ENCODE peak calls at places on chromosomes 2 and 18, in six cellular contexts. K is OCI-LY7, I is A549, D is neural progenitor cell, P is astrocyte, Y is fibroblast of lung. M is an unnamed sample. For H3K4me1, the result is how much of the 10 kb centered on the place peaks cover.

GRCh38 chr2:217014298-217015116 is 154.6 kb upstream of the TNP1 start:
- DNase-seq in Y (no peak), I (no peak), K (no peak), D (no peak), P (no peak), M (no peak)

GRCh38 chr2:241308267-241308666 is 7.2 kb downstream of the HDLBP start:
- DNase-seq in I (no peak), Y (no peak), D (no peak), K (no peak), P (peak), M (no peak)

GRCh38 chr2:110770696-110771425 is 38.5 kb downstream of the ACOXL start:
- DNase-seq in K (no peak), P (peak), D (peak), Y (peak), I (peak), M (no peak)

GRCh38 chr18:42348722-42349121 is 393.7 kb downstream of the PIK3C3 start:
- DNase-seq in P (no peak), I (no peak), Y (no peak), K (no peak), D (no peak), M (no peak)

GRCh38 chr2:168964251-168964807 is 63.2 kb downstream of the G6PC2 start:
- DNase-seq in I (no peak), K (no peak), D (no peak), Y (no peak), P (peak), M (no peak)

GRCh38 chr2:29233428-29233827 is 118.2 kb downstream of the CLIP4 start:
- DNase-seq in P (no peak), D (peak), Y (no peak), I (no peak), K (no peak), M (no peak)

GRCh38 chr18:55786651-55787272 is 198.8 kb upstream of the TCF4 start:
- DNase-seq in Y (no peak), P (peak), I (no peak), K (no peak), D (no peak), M (no peak)

GRCh38 chr18:74836296-74837139 is 238.8 kb downstream of the ZNF407 start:
- DNase-seq in P (peak), D (peak), Y (peak), I (peak), K (no peak), M (no peak)

GRCh38 chr2:69200107-69200520 is 186.9 kb downstream of the GFPT1 start:
- DNase-seq in I (no peak), D (no peak), P (no peak), Y (peak), K (no peak), M (no peak)

GRCh38 chr2:200735061-200735460 is 76.6 kb upstream of the BZW1 start:
- DNase-seq in D (no peak), Y (no peak), P (no peak), I (no peak), K (no peak), M (no peak)

GRCh38 chr18:33924576-33924975 is 300.1 kb downstream of the NOL4 start:
- DNase-seq in P (no peak), I (no peak), Y (no peak), D (no peak), K (no peak), M (no peak)

GRCh38 chr2:3886036-3886435 is 182.7 kb downstream of the DCDC2C start:
- DNase-seq in Y (no peak), K (no peak), I (no peak), P (no peak), D (no peak), M (no peak)

GRCh38 chr18:39661856-39662366 is 2096.3 kb upstream of the CELF4 start:
- DNase-seq in Y (no peak), D (no peak), I (no peak), P (no peak), K (no peak), M (no peak)

GRCh38 chr18:10518595-10519273 is 7.1 kb upstream of the NAPG start:
- DNase-seq in K (no peak), D (peak), I (no peak), P (no peak), Y (peak), M (no peak)

GRCh38 chr2:86632672-86633071 is 9.0 kb upstream of the RNF103 start:
- DNase-seq in P (no peak), K (no peak), Y (no peak), D (no peak), I (peak), M (no peak)

GRCh38 chr2:11459816-11460215 is 6.1 kb downstream of the E2F6 start:
- DNase-seq in K (no peak), D (no peak), Y (no peak), I (no peak), P (no peak), M (no peak)

GRCh38 chr2:65661980-65662653 is 229.7 kb upstream of the SPRED2 start:
- DNase-seq in D (peak), P (no peak), I (no peak), K (no peak), Y (peak), M (no peak)

GRCh38 chr2:12651661-12652060 is 65.1 kb upstream of the TRIB2 start:
- DNase-seq in P (no peak), K (no peak), Y (no peak), I (no peak), D (no peak), M (no peak)

GRCh38 chr2:109110185-109110584 is 18.8 kb upstream of the SH3RF3 start:
- DNase-seq in P (no peak), D (no peak), K (no peak), I (no peak), Y (no peak), M (no peak)

GRCh38 chr2:46493241-46493970 is 14.0 kb downstream of the TMEM247 start:
- DNase-seq in D (no peak), I (peak), P (peak), K (no peak), Y (peak), M (no peak)

GRCh38 chr2:46495347-46496030 is 16.1 kb downstream of the TMEM247 start:
- DNase-seq in I (no peak), P (peak), D (no peak), K (no peak), Y (peak), M (no peak)

GRCh38 chr2:46492301-46492700 is 12.9 kb downstream of the TMEM247 start:
- DNase-seq in K (no peak), P (no peak), Y (no peak), D (no peak), I (no peak), M (no peak)

GRCh38 chr2:46494596-46494995 is 15.2 kb downstream of the TMEM247 start:
- DNase-seq in D (no peak), K (no peak), P (no peak), I (no peak), Y (no peak), M (no peak)

DNA sequence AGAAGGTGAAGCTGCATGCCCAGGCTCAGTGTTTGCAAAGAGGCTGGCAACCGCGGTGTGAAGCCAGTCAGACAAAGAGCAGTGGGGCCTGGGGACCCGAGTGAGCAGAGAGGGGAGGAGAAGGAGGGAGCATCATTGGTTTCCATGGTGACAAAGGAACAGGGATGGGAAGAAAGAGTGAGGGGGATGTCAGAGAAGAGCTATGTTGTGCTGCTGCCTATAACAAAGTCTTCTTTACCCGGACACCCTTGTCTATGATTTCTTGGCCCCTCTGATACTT is 14.5 kb downstream of the TMEM247 start:
- DNase-seq in K (no peak), D (peak), I (no peak), Y (no peak), P (no peak), M (no peak)
- H3K4me2 ChIP-seq in K (no peak), D (peak), I (peak), Y (no peak), P (peak), M (peak)

DNA sequence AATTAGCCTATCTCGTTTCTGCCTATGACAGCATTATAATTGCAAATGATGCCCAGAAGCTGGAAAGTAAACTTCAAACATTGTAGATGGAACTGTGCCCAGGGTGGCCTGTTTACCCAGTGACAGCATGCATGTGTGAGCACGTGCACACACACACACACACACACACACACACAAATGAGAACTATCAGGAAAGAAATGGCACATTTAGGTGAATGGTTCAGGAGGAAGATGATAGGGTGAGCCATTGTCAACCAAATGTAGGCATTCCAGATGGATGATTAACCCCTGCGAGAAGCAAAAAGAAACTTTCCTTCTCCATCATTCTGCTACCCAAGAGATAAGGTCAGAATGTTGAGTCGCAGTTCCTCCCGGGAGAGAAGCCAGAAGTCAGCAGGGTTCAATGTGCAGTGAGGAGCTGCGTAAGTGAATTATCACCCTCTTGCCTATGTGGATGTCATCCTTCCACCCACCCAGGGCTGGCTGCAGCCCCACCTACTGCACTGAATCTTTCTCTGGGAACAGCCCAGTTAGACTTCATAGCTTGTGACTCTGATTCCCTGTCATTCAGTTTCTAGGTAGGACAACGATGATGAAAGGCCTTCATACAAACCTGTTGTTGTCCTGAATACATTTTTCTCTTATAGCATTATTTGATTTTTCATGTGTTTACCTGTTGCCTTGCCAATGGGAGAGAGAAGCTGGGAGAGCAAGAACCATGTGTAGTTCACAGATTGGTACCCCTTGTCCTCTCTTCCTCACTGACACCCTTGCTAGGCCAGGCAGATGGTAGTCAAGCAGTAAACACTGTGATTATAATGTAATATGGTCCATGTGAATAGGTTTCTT is 3.5 kb upstream of the APOB start:
- DNase-seq in I (no peak), Y (peak), D (no peak), P (no peak), K (no peak), M (no peak)
- H3K4me1 ChIP-seq in I (under half), Y (under half), D (under half), P (under half), K (under half), M (under half)

DNA sequence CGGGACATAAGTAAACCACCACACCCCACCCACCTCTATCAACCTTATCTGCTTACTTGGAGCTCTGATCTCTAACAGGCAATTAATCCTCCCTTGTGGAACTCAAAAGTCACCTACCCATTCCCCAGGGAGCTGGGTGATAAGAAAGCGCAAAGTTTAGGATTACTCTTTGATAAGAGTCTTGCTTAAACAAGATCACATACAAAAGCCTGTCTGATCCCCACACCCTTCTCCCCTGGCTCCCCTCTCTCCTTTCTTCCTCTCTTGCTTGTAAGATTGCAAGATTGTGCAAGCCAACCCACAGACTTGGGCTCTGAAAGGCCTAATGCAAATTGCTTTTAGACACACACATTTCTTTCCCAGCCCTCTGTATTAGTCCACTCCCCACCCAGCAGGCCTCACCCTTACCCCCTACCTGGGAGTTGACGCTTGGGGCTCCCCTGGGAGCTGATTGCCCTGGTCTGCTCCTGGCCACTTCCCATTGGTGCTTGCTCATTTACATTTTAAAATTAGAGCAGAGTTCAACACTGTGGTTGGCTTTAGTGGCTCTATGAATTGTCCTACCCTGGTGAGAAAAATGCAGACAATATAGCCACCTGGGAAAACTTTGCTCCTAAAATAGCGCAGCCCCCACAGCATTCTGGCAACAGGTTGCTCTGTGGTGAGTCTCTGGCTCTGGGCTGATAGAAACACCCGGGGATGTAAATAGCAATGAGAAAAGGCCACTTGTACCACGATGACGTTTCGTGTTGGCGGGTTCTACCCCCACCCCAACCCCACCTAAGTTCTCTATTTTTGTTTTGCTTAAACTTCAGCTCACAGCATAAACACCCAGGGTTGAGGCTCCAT is 92.8 kb upstream of the MSH2 start:
- DNase-seq in I (peak), P (peak), Y (peak), D (peak), K (peak), M (no peak)
- H3K4me2 ChIP-seq in I (peak), P (peak), Y (no peak), D (peak), K (peak), M (no peak)

GRCh38 chr2:186590538-186591441 is 934 bp downstream of the ITGAV start:
- DNase-seq in Y (peak), D (peak), K (peak), P (peak), I (peak), M (no peak)
- H3K4me1 ChIP-seq in Y (under half), D (under half), K (under half), P (under half), I (under half), M (under half)

GRCh38 chr2:9234680-9235387 is 28.2 kb downstream of the ASAP2 start:
- DNase-seq in D (no peak), Y (peak), K (no peak), P (peak), I (peak), M (peak)
- H3K4me2 ChIP-seq in D (no peak), Y (peak), K (no peak), P (peak), I (peak), M (peak)

DNA sequence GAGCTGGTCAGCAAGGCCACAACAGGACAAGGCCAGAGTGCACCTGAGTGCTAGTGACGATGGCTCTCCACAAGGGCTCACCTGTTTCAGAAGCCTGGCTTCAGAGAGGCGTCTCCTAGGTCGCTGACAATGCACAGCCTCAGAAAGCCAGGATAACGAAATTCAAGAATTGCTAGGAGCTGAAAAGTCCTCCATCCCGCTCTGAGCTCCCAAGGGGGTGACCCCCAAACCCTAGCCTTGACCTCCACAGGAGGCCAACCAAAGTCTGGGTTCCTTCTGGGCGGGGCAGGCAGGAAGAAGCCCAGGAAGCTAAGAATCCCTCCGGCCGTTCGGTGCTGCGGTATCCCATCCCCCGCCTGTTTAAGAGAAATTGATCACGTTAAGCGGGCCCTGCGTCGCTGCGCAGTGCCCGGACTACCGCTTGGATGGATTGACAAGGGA is 2.5 kb upstream of the OSR1 start:
- DNase-seq in P (no peak), I (no peak), D (peak), K (no peak), Y (no peak), M (no peak)
- H3K4me1 ChIP-seq in P (under half), I (under half), D (under half), K (under half), Y (under half), M (under half)

DNA sequence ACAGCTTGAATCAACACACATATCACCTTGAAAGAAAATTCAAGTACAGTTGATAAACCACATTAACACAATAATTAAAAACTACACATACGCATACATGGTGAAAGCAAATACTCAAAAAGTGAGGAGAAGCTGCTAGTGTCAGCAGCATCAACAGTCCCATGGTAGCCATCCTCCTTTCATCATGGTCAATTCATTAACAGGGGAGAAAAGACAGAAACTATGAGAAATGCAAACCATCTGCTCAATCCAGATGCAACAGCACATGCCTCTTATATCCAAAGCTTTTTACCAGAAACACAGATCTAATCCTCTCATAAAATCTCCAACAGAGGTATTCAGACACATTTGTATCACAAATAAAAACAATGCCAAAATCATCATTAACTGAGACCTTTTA is 81.9 kb upstream of the CHRNA1 start:
- DNase-seq in P (no peak), I (no peak), K (no peak), Y (peak), D (no peak), M (no peak)
- H3K4me2 ChIP-seq in P (peak), I (no peak), K (no peak), Y (peak), D (peak), M (no peak)

GRCh38 chr2:177636672-177637071 is 244.1 kb downstream of the AGPS start:
- DNase-seq in K (no peak), Y (no peak), I (no peak), P (no peak), D (no peak), M (no peak)

GRCh38 chr2:177633111-177633510 is 240.5 kb downstream of the AGPS start:
- DNase-seq in P (peak), I (no peak), D (no peak), K (no peak), Y (no peak), M (no peak)

GRCh38 chr2:177639262-177639914 is 246.8 kb downstream of the AGPS start:
- DNase-seq in K (no peak), D (no peak), I (no peak), Y (no peak), P (no peak), M (no peak)

GRCh38 chr2:177633910-177634294 is 241.3 kb downstream of the AGPS start:
- DNase-seq in P (no peak), K (no peak), Y (no peak), I (no peak), D (no peak), M (no peak)

DNA sequence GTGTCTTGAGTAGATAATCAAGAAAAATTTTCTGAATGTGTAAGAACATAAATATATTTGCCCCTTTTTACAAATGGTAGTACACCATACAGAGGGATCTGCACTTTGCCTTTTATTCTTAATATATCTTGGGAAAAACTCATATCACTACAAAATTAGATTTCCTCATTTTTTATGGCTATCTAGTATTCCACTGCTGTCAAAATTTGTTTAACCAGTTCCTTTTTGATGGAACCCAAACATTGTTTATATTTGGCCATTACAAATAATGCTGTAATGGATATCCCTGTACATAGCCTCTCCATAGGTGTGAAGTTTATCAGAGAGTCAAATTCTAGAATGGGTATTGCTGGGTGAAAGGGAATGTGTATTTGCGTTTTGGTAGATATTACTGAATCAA is 243.1 kb downstream of the AGPS start:
- DNase-seq in P (no peak), Y (no peak), D (no peak), I (no peak), K (no peak), M (no peak)
- H3K4me1 ChIP-seq in P (under half), Y (under half), D (under half), I (under half), K (half or more), M (under half)